ENCODE peak calls at places on chromosomes 6 and 20, in nine cellular contexts. One of them, this sample, is unnamed.

GRCh38 chr6:108492131-108492766 is 68.5 kb upstream of the FOXO3 start:
- DNase-seq in heart right ventricle: peak
- DNase-seq in Caco-2: peak
- DNase-seq in HFFc6: peak
- DNase-seq in osteocyte: no peak
- DNase-seq in colonic mucosa: no peak
- DNase-seq in astrocyte of the spinal cord: peak
- DNase-seq in tibial artery: no peak
- DNase-seq in mucosa of descending colon: no peak
- DNase-seq in this sample: no peak

GRCh38 chr6:30394139-30394538 is 49.2 kb downstream of the RPP21 start:
- DNase-seq in heart right ventricle: no peak
- DNase-seq in Caco-2: no peak
- DNase-seq in HFFc6: no peak
- DNase-seq in osteocyte: no peak
- DNase-seq in colonic mucosa: peak
- DNase-seq in astrocyte of the spinal cord: no peak
- DNase-seq in tibial artery: no peak
- DNase-seq in mucosa of descending colon: no peak
- DNase-seq in this sample: no peak

GRCh38 chr20:64037498-64038213 is 1.7 kb downstream of the C20orf204 start:
- DNase-seq in heart right ventricle: no peak
- DNase-seq in Caco-2: no peak
- DNase-seq in HFFc6: no peak
- DNase-seq in osteocyte: no peak
- DNase-seq in colonic mucosa: no peak
- DNase-seq in astrocyte of the spinal cord: no peak
- DNase-seq in tibial artery: no peak
- DNase-seq in mucosa of descending colon: no peak
- DNase-seq in this sample: no peak

GRCh38 chr20:34907616-34908469 is 31.4 kb downstream of the ACSS2 start:
- DNase-seq in heart right ventricle: peak
- DNase-seq in Caco-2: no peak
- DNase-seq in HFFc6: peak
- DNase-seq in osteocyte: no peak
- DNase-seq in colonic mucosa: peak
- DNase-seq in astrocyte of the spinal cord: peak
- DNase-seq in tibial artery: no peak
- DNase-seq in mucosa of descending colon: no peak
- DNase-seq in this sample: no peak

GRCh38 chr6:121666809-121667208 is 231.4 kb downstream of the GJA1 start:
- DNase-seq in heart right ventricle: peak
- DNase-seq in Caco-2: no peak
- DNase-seq in HFFc6: peak
- DNase-seq in osteocyte: no peak
- DNase-seq in colonic mucosa: no peak
- DNase-seq in astrocyte of the spinal cord: peak
- DNase-seq in tibial artery: no peak
- DNase-seq in mucosa of descending colon: no peak
- DNase-seq in this sample: no peak

GRCh38 chr6:36837686-36838085 is 1.6 kb downstream of the CPNE5 start:
- DNase-seq in heart right ventricle: no peak
- DNase-seq in Caco-2: no peak
- DNase-seq in HFFc6: no peak
- DNase-seq in osteocyte: no peak
- DNase-seq in colonic mucosa: no peak
- DNase-seq in astrocyte of the spinal cord: no peak
- DNase-seq in tibial artery: no peak
- DNase-seq in mucosa of descending colon: no peak
- DNase-seq in this sample: no peak

GRCh38 chr6:94636780-94637385 is 940.5 kb upstream of the MANEA start:
- DNase-seq in heart right ventricle: no peak
- DNase-seq in Caco-2: peak
- DNase-seq in HFFc6: no peak
- DNase-seq in osteocyte: no peak
- DNase-seq in colonic mucosa: no peak
- DNase-seq in astrocyte of the spinal cord: peak
- DNase-seq in tibial artery: no peak
- DNase-seq in mucosa of descending colon: no peak
- DNase-seq in this sample: no peak

GRCh38 chr6:36595168-36595818 is 1.1 kb downstream of the SRSF3 start:
- DNase-seq in heart right ventricle: peak
- DNase-seq in Caco-2: no peak
- DNase-seq in HFFc6: no peak
- DNase-seq in osteocyte: no peak
- DNase-seq in colonic mucosa: peak
- DNase-seq in astrocyte of the spinal cord: peak
- DNase-seq in tibial artery: peak
- DNase-seq in mucosa of descending colon: no peak
- DNase-seq in this sample: no peak

GRCh38 chr20:22802296-22802695 is 217.9 kb upstream of the FOXA2 start:
- DNase-seq in heart right ventricle: no peak
- DNase-seq in Caco-2: no peak
- DNase-seq in HFFc6: no peak
- DNase-seq in osteocyte: no peak
- DNase-seq in colonic mucosa: no peak
- DNase-seq in astrocyte of the spinal cord: no peak
- DNase-seq in tibial artery: no peak
- DNase-seq in mucosa of descending colon: no peak
- DNase-seq in this sample: no peak

GRCh38 chr6:145075425-145075824 is 659.9 kb downstream of the EPM2A start:
- DNase-seq in heart right ventricle: no peak
- DNase-seq in Caco-2: no peak
- DNase-seq in HFFc6: no peak
- DNase-seq in osteocyte: no peak
- DNase-seq in colonic mucosa: no peak
- DNase-seq in astrocyte of the spinal cord: no peak
- DNase-seq in tibial artery: no peak
- DNase-seq in mucosa of descending colon: no peak
- DNase-seq in this sample: no peak
- TF ChIP-seq CTCF in heart right ventricle: no peak
- TF ChIP-seq CTCF in Caco-2: no peak
- TF ChIP-seq CTCF in HFFc6: peak
- TF ChIP-seq CTCF in osteocyte: no peak
- TF ChIP-seq CTCF in colonic mucosa: no peak
- TF ChIP-seq CTCF in astrocyte of the spinal cord: no peak
- TF ChIP-seq CTCF in tibial artery: no peak
- TF ChIP-seq CTCF in mucosa of descending colon: no peak
- TF ChIP-seq CTCF in this sample: no peak

DNA sequence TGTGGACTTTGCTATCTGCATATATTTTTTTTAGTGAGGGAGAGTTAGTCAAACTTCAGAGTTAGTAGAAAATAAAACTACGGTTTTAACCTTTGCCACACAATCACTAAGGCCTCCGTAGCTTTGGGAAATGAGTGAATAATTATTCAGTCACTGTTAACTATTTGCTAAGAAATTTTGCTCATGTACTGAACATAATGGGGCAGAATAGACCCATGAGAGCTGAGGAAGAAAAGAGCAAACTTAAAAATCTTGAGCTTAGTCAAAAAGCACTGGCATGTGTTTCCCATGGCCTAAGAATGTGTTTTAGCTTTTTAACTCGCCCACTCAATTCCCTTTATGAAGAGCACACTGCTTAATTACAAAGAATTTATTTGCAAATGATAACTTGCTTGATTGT is 60.4 kb upstream of the SUPT3H start:
- DNase-seq in heart right ventricle: no peak
- DNase-seq in Caco-2: no peak
- DNase-seq in HFFc6: no peak
- DNase-seq in osteocyte: no peak
- DNase-seq in colonic mucosa: no peak
- DNase-seq in astrocyte of the spinal cord: no peak
- DNase-seq in tibial artery: no peak
- DNase-seq in mucosa of descending colon: no peak
- DNase-seq in this sample: no peak
- TF ChIP-seq CTCF in heart right ventricle: no peak
- TF ChIP-seq CTCF in Caco-2: no peak
- TF ChIP-seq CTCF in HFFc6: no peak
- TF ChIP-seq CTCF in osteocyte: no peak
- TF ChIP-seq CTCF in colonic mucosa: no peak
- TF ChIP-seq CTCF in astrocyte of the spinal cord: no peak
- TF ChIP-seq CTCF in tibial artery: no peak
- TF ChIP-seq CTCF in mucosa of descending colon: no peak
- TF ChIP-seq CTCF in this sample: no peak

DNA sequence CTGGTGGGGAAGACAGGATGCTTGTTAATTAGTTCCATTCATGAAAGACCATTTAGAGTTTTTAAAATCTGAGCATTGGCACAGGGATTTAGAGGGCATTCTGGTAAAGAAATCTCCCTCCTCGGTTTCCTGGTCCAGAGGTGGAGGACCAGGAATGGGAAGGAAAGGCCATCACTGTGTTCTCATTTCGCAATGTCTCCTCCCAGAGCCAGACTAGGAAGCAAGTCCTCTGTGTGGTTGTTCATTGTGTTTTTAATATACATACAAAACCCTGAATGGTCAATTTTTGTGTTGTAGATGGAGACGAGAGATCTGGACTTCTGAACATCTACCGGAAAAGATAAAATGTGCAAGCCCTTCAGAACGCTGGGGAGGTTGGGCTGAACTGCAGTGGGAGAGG is 41.3 kb downstream of the RIN2 start:
- DNase-seq in heart right ventricle: no peak
- DNase-seq in Caco-2: no peak
- DNase-seq in HFFc6: no peak
- DNase-seq in osteocyte: no peak
- DNase-seq in colonic mucosa: no peak
- DNase-seq in astrocyte of the spinal cord: no peak
- DNase-seq in tibial artery: no peak
- DNase-seq in mucosa of descending colon: no peak
- DNase-seq in this sample: no peak
- TF ChIP-seq CTCF in heart right ventricle: no peak
- TF ChIP-seq CTCF in Caco-2: no peak
- TF ChIP-seq CTCF in HFFc6: no peak
- TF ChIP-seq CTCF in osteocyte: no peak
- TF ChIP-seq CTCF in colonic mucosa: no peak
- TF ChIP-seq CTCF in astrocyte of the spinal cord: no peak
- TF ChIP-seq CTCF in tibial artery: no peak
- TF ChIP-seq CTCF in mucosa of descending colon: no peak
- TF ChIP-seq CTCF in this sample: no peak

GRCh38 chr6:52904562-52905279 is 4.8 kb downstream of the GSTA3 start:
- DNase-seq in heart right ventricle: no peak
- DNase-seq in Caco-2: peak
- DNase-seq in HFFc6: no peak
- DNase-seq in osteocyte: no peak
- DNase-seq in colonic mucosa: no peak
- DNase-seq in astrocyte of the spinal cord: no peak
- DNase-seq in tibial artery: no peak
- DNase-seq in mucosa of descending colon: no peak
- DNase-seq in this sample: no peak
- TF ChIP-seq CTCF in heart right ventricle: peak
- TF ChIP-seq CTCF in Caco-2: no peak
- TF ChIP-seq CTCF in HFFc6: peak
- TF ChIP-seq CTCF in osteocyte: peak
- TF ChIP-seq CTCF in colonic mucosa: peak
- TF ChIP-seq CTCF in astrocyte of the spinal cord: peak
- TF ChIP-seq CTCF in tibial artery: no peak
- TF ChIP-seq CTCF in mucosa of descending colon: peak
- TF ChIP-seq CTCF in this sample: no peak

GRCh38 chr6:169895926-169896761 is 144.7 kb downstream of the ERMARD start:
- DNase-seq in heart right ventricle: no peak
- DNase-seq in Caco-2: no peak
- DNase-seq in HFFc6: no peak
- DNase-seq in osteocyte: peak
- DNase-seq in colonic mucosa: peak
- DNase-seq in astrocyte of the spinal cord: no peak
- DNase-seq in tibial artery: no peak
- DNase-seq in mucosa of descending colon: no peak
- DNase-seq in this sample: no peak

GRCh38 chr6:169896826-169897456 is 145.5 kb downstream of the ERMARD start:
- DNase-seq in heart right ventricle: no peak
- DNase-seq in Caco-2: no peak
- DNase-seq in HFFc6: no peak
- DNase-seq in osteocyte: peak
- DNase-seq in colonic mucosa: peak
- DNase-seq in astrocyte of the spinal cord: no peak
- DNase-seq in tibial artery: no peak
- DNase-seq in mucosa of descending colon: no peak
- DNase-seq in this sample: no peak

GRCh38 chr6:169893624-169894023 is 142.2 kb downstream of the ERMARD start:
- DNase-seq in heart right ventricle: no peak
- DNase-seq in Caco-2: no peak
- DNase-seq in HFFc6: no peak
- DNase-seq in osteocyte: peak
- DNase-seq in colonic mucosa: no peak
- DNase-seq in astrocyte of the spinal cord: no peak
- DNase-seq in tibial artery: no peak
- DNase-seq in mucosa of descending colon: no peak
- DNase-seq in this sample: no peak

GRCh38 chr6:169894377-169894960 is 143.0 kb downstream of the ERMARD start:
- DNase-seq in heart right ventricle: no peak
- DNase-seq in Caco-2: no peak
- DNase-seq in HFFc6: no peak
- DNase-seq in osteocyte: peak
- DNase-seq in colonic mucosa: no peak
- DNase-seq in astrocyte of the spinal cord: no peak
- DNase-seq in tibial artery: no peak
- DNase-seq in mucosa of descending colon: no peak
- DNase-seq in this sample: no peak

GRCh38 chr6:169895000-169895759 is 143.8 kb downstream of the ERMARD start:
- DNase-seq in heart right ventricle: no peak
- DNase-seq in Caco-2: no peak
- DNase-seq in HFFc6: no peak
- DNase-seq in osteocyte: peak
- DNase-seq in colonic mucosa: no peak
- DNase-seq in astrocyte of the spinal cord: no peak
- DNase-seq in tibial artery: no peak
- DNase-seq in mucosa of descending colon: no peak
- DNase-seq in this sample: no peak
- TF ChIP-seq CTCF in heart right ventricle: no peak
- TF ChIP-seq CTCF in Caco-2: no peak
- TF ChIP-seq CTCF in HFFc6: no peak
- TF ChIP-seq CTCF in osteocyte: no peak
- TF ChIP-seq CTCF in colonic mucosa: no peak
- TF ChIP-seq CTCF in astrocyte of the spinal cord: no peak
- TF ChIP-seq CTCF in tibial artery: no peak
- TF ChIP-seq CTCF in mucosa of descending colon: no peak
- TF ChIP-seq CTCF in this sample: no peak

DNA sequence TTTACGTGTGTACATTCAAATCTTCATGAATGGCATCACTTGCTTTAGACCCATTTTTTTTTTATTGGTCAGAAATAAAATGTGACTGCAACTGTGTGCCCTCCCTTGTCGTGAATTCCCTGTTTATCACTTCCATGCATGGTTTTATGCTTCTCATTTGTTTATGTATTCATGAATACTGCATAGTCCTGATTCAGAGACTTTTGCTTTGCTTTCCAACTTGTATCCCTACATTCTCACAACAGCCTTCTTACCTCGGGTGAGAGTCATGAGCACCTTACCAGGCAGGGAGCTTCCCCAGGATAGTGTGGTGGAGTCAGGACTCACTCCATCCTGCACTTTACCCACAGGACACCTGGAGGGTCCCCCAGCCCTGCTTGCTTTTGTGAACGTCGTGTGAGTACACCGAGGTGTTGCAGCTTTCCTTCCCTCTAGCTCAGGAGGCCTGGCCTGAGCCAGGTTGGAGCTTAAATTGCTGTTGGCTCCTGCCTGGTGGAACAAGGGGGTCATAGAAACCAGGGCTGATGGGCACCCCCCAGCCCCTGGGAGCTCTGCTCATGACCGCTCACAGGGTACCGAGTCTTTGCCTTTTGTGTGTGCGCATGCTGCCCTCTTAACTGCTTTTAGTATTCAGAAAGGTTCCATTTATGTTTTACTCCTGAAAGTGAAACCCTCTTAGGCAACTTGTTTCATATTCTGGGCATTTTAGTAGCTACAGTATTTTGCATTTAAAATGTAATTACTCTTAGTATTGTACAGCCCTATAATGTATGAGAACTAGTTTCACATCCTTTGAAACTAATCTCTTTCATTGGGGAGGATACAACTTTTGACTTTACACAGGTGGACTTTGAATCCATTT is 66.0 kb downstream of the CDS2 start:
- DNase-seq in heart right ventricle: no peak
- DNase-seq in Caco-2: no peak
- DNase-seq in HFFc6: no peak
- DNase-seq in osteocyte: no peak
- DNase-seq in colonic mucosa: no peak
- DNase-seq in astrocyte of the spinal cord: no peak
- DNase-seq in tibial artery: no peak
- DNase-seq in mucosa of descending colon: no peak
- DNase-seq in this sample: no peak
- TF ChIP-seq CTCF in heart right ventricle: no peak
- TF ChIP-seq CTCF in Caco-2: no peak
- TF ChIP-seq CTCF in HFFc6: peak
- TF ChIP-seq CTCF in osteocyte: no peak
- TF ChIP-seq CTCF in colonic mucosa: peak
- TF ChIP-seq CTCF in astrocyte of the spinal cord: no peak
- TF ChIP-seq CTCF in tibial artery: no peak
- TF ChIP-seq CTCF in mucosa of descending colon: no peak
- TF ChIP-seq CTCF in this sample: no peak